ENCODE peak calls at places on chromosomes 2 and 18, in four cellular contexts. I is AG04449; L is stimulated activated CD4-positive, alpha-beta T cell treated with anti-CD3 and anti-CD28 coated beads, Interleukin-2, amount 100 ng/mL, for 24 hours; U is sciatic nerve. A is an unnamed sample.

GRCh38 chr2:4763009-4763408 is 929.2 kb upstream of the SOX11 start:
- DNase-seq in L (no peak), U (no peak), I (no peak), A (peak; percentile 39)

GRCh38 chr2:208369091-208369490 is 37.5 kb upstream of the PTH2R start:
- DNase-seq in I (no peak), U (no peak), L (no peak), A (no peak)

GRCh38 chr2:223950448-223951347 is 5.6 kb upstream of the WDFY1 start:
- DNase-seq in U (no peak), L (no peak), I (no peak), A (no peak)

GRCh38 chr2:210663574-210663973 is 107.2 kb downstream of the CPS1 start:
- DNase-seq in I (no peak), U (no peak), L (no peak), A (no peak)

GRCh38 chr2:46747297-46747818 is 168.2 kb downstream of the MCFD2 start:
- DNase-seq in I (no peak), U (no peak), L (no peak), A (no peak)

GRCh38 chr2:234111523-234111922 is 61.0 kb downstream of the SPP2 start:
- DNase-seq in L (no peak), U (no peak), I (no peak), A (no peak)

GRCh38 chr18:76490701-76491171 is 4.3 kb downstream of the ZNF516 start:
- DNase-seq in U (peak; percentile 77), I (no peak), L (peak; percentile 40), A (no peak)

GRCh38 chr2:228613133-228613532 is 431.6 kb upstream of the SPHKAP start:
- DNase-seq in L (no peak), I (peak; percentile 89), U (no peak), A (no peak)

GRCh38 chr2:135219226-135219625 is 167.1 kb downstream of the RAB3GAP1 start:
- DNase-seq in U (no peak), I (no peak), L (no peak), A (no peak)

GRCh38 chr2:174527959-174528358 is 41.1 kb upstream of the GPR155 start:
- DNase-seq in L (no peak), U (no peak), I (no peak), A (no peak)

GRCh38 chr2:231688616-231689508 is 19.5 kb upstream of the PTMA start:
- DNase-seq in I (no peak), U (no peak), L (no peak), A (no peak)